ENCODE peak calls at places on chromosomes 7 and 10, in five cellular contexts. M, K, N, Q and P are unnamed samples. For H3K9me3, the result is how much of the 10 kb centered on the place peaks cover.

GRCh38 chr10:113020838-113021237 is 70.8 kb downstream of the TCF7L2 start:
- ATAC-seq in K (no peak), M (no peak), Q (no peak), N (no peak), P (peak)

GRCh38 chr10:86261470-86261869 is 105.1 kb downstream of the GRID1 start:
- ATAC-seq in Q (no peak), M (peak), N (peak), K (no peak), P (no peak)

GRCh38 chr7:122457969-122458368 is 153.4 kb upstream of the FEZF1 start:
- ATAC-seq in Q (no peak), M (no peak), N (no peak), K (no peak), P (no peak)

GRCh38 chr7:12256025-12256570 is 45.0 kb downstream of the TMEM106B start:
- ATAC-seq in Q (no peak), N (no peak), K (no peak), M (no peak), P (no peak)

GRCh38 chr7:9937944-9938631 is 1035.6 kb upstream of the PHF14 start:
- ATAC-seq in Q (no peak), K (peak), N (no peak), M (no peak), P (no peak)

GRCh38 chr10:113305871-113306270 is 247.0 kb upstream of the HABP2 start:
- ATAC-seq in M (peak), Q (no peak), K (peak), N (no peak), P (no peak)

GRCh38 chr7:8638076-8638475 is 204.7 kb downstream of the NXPH1 start:
- ATAC-seq in N (no peak), K (no peak), Q (no peak), M (no peak), P (no peak)

GRCh38 chr10:97517096-97517750 is 18.5 kb downstream of the UBTD1 start:
- ATAC-seq in M (no peak), Q (no peak), K (no peak), N (no peak), P (no peak)

GRCh38 chr7:116259156-116259555 is 48.8 kb downstream of the TES start:
- ATAC-seq in K (no peak), N (no peak), M (no peak), Q (no peak), P (no peak)

GRCh38 chr10:75195035-75195763 is 15.4 kb upstream of the VDAC2 start:
- ATAC-seq in Q (no peak), K (no peak), N (no peak), M (no peak), P (no peak)

GRCh38 chr7:66036788-66037187 is 38.8 kb upstream of the ASL start:
- ATAC-seq in N (peak), M (no peak), Q (no peak), K (peak), P (no peak)

GRCh38 chr7:66736892-66737291 is 3.6 kb upstream of the RABGEF1 start:
- ATAC-seq in Q (no peak), K (no peak), M (no peak), N (no peak), P (no peak)

GRCh38 chr7:135919071-135919841 is 57.9 kb downstream of the MTPN start:
- ATAC-seq in Q (no peak), K (peak), N (no peak), M (no peak), P (no peak)

GRCh38 chr10:75003891-75004290 is 107.6 kb upstream of the SAMD8 start:
- ATAC-seq in Q (no peak), N (no peak), K (no peak), M (no peak), P (no peak)

GRCh38 chr7:78024591-78024990 is 226.0 kb downstream of the PHTF2 start:
- ATAC-seq in K (no peak), M (no peak), N (no peak), Q (no peak), P (no peak)

GRCh38 chr10:14554091-14554842 is 220.4 kb downstream of the FAM107B start:
- ATAC-seq in Q (no peak), M (no peak), N (no peak), K (peak), P (no peak)

GRCh38 chr7:129841465-129841864 is 111.3 kb downstream of the UBE2H start:
- ATAC-seq in K (no peak), N (no peak), M (no peak), Q (no peak), P (no peak)

GRCh38 chr7:86657948-86658347 is 14.2 kb downstream of the GRM3 start:
- ATAC-seq in Q (no peak), N (no peak), K (no peak), M (no peak), P (no peak)

GRCh38 chr10:34024708-34025425 is 690.4 kb upstream of the NRP1 start:
- ATAC-seq in M (no peak), Q (no peak), K (no peak), N (no peak), P (peak)

GRCh38 chr10:118730699-118731456 is 23.9 kb downstream of the CACUL1 start:
- ATAC-seq in Q (no peak), M (peak), K (no peak), N (no peak), P (no peak)

GRCh38 chr7:72467237-72467636 is 55.1 kb upstream of the CALN1 start:
- ATAC-seq in K (no peak), N (no peak), Q (no peak), M (no peak), P (no peak)

GRCh38 chr7:6475433-6476186 is 27.9 kb upstream of the DAGLB start:
- ATAC-seq in N (peak), M (peak), Q (peak), K (no peak), P (no peak)

DNA sequence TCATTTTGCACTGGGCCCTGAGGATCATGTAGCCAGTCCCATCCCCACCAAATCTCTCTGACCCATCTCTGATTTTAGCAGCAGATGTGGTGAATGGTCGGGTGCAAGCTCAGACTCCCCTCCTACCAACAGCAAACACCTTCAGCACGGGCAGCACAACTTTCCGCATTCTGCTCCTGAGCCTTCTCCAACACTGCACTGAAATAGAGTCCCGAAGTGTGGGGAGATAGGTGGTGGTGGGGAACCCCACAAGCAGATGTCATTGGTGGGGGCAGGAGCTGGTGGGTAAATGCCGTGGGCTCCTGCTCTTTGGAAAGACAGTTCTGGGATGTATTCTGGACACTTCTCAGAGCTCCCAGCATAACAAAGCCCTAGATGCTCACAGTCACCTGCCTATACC is 9.6 kb upstream of the CTBP2 start:
- ATAC-seq in M (no peak), N (no peak), K (no peak), Q (no peak), P (no peak)
- TF ChIP-seq EP300 in M (no peak), N (no peak), K (no peak), Q (no peak), P (no peak)

GRCh38 chr10:79207096-79207357 is 138.3 kb downstream of the ZMIZ1 start:
- ATAC-seq in N (no peak), M (no peak), K (no peak), Q (no peak), P (no peak)

GRCh38 chr10:79209340-79209739 is 137.9 kb upstream of the PPIF start:
- ATAC-seq in N (no peak), K (no peak), Q (no peak), M (no peak), P (peak)

GRCh38 chr10:79208251-79208983 is 138.9 kb upstream of the PPIF start:
- ATAC-seq in M (no peak), Q (no peak), N (no peak), K (no peak), P (no peak)

GRCh38 chr10:79206300-79207095 is 137.7 kb downstream of the ZMIZ1 start:
- ATAC-seq in Q (no peak), N (no peak), M (no peak), K (no peak), P (no peak)

GRCh38 chr10:79207726-79208125 is 139.0 kb downstream of the ZMIZ1 start:
- ATAC-seq in Q (no peak), N (no peak), K (no peak), M (no peak), P (no peak)
- H3K4me3 ChIP-seq in Q (no peak), N (no peak), K (no peak), M (no peak), P (no peak)

GRCh38 chr10:37812290-37812689 is 45.1 kb downstream of the ZNF248 start:
- ATAC-seq in N (peak), K (no peak), M (no peak), Q (no peak), P (no peak)
- H3K9me3 ChIP-seq in N (under half), K (under half), M (half or more), Q (under half), P (under half)

DNA sequence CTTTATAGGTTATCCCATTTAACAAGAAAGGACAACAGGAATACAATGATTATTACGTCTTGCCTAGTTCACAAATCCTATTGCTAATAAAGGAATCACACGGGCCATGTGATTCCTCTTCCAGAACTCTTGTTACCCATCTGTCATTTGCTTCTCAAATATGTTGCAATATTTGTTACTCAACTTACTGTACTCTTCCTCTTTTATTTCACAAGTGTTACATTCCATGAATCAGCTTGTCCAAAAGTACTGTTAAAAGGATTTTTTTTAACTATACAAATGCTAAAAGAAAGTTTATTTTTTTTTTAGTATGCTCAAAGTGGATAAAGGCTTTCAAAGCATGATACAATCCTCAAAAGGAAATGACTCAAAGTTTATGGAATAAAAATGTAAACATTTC is 3.9 kb upstream of the CD36 start:
- ATAC-seq in K (peak), M (peak), N (peak), Q (no peak), P (peak)
- TF ChIP-seq EP300 in K (peak), M (peak), N (peak), Q (no peak), P (no peak)

GRCh38 chr10:69482125-69482524 is 30.9 kb downstream of the TSPAN15 start:
- ATAC-seq in M (no peak), K (no peak), Q (no peak), N (no peak), P (no peak)

GRCh38 chr10:69481280-69481679 is 30.0 kb downstream of the TSPAN15 start:
- ATAC-seq in N (no peak), M (no peak), Q (no peak), K (peak), P (no peak)

GRCh38 chr10:69483988-69484387 is 32.7 kb downstream of the TSPAN15 start:
- ATAC-seq in K (no peak), Q (no peak), M (no peak), N (no peak), P (peak)

GRCh38 chr10:69486922-69487730 is 35.9 kb downstream of the TSPAN15 start:
- ATAC-seq in Q (no peak), M (no peak), N (no peak), K (no peak), P (no peak)

GRCh38 chr10:69484736-69485135 is 33.5 kb downstream of the TSPAN15 start:
- ATAC-seq in K (no peak), N (no peak), M (no peak), Q (no peak), P (no peak)
- H3K4me3 ChIP-seq in K (no peak), N (no peak), M (no peak), Q (no peak), P (no peak)

GRCh38 chr10:37685741-37686683 is 171.4 kb downstream of the ZNF248 start:
- ATAC-seq in M (no peak), Q (no peak), N (no peak), K (no peak), P (no peak)
- H3K9me3 ChIP-seq in M (under half), Q (under half), N (under half), K (under half), P (under half)

DNA sequence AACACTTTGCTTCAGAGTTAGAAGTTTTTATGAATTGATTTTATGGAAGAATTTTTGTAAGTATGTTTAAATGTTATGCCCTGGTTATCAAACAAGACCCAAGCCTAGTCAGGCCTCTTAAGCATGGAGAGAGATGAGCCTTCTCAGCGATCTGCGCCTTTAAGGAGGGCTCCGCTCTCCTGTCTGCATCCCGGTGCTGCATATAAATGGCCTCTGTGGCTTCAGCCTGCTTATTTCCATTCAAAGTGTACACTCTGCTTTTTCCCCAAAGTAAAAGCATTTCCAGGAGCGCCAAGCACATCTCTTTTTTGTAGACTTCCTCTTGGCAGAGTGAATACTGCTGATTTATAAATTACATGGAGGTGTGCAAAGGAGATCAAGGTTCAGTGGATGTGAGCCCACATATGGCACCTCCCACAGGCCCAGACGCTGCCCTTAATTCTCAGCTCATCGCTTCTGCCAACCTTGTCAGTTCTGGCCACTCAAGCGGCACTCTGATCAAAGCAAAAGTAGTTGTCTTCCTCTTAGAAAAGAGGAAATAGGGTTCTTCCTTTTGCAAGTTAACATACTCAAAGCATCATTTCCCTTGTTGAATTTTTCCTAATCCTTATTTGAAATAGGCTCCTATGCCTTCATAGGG is 70.0 kb upstream of the SFMBT2 start:
- ATAC-seq in Q (no peak), K (peak), M (no peak), N (no peak), P (no peak)
- TF ChIP-seq EP300 in Q (no peak), K (no peak), M (no peak), N (no peak), P (no peak)